ENCODE peak calls at places on chromosomes 5 and 9, in seven cellular contexts. T is SK-N-SH, U is HCT116, W is K562, N is H1, Y is HepG2, L is GM12878. S is an unnamed sample.

GRCh38 chr9:113876806-113877236 is 712 bp downstream of the ZNF618 start:
- DNase-seq in T (no peak), U (no peak), W (no peak), N (no peak), Y (no peak), L (no peak), S (no peak)

GRCh38 chr9:14563902-14564578 is 129.2 kb downstream of the ZDHHC21 start:
- DNase-seq in T (no peak), U (no peak), W (no peak), N (no peak), Y (peak; percentile 33), L (no peak), S (no peak)

GRCh38 chr5:84603557-84604185 is 219.0 kb upstream of the EDIL3 start:
- DNase-seq in T (no peak), U (no peak), W (no peak), N (no peak), Y (no peak), L (no peak), S (no peak)

GRCh38 chr9:108687360-108687981 is 168.3 kb downstream of the ACTL7B start:
- DNase-seq in T (no peak), U (no peak), W (no peak), N (no peak), Y (no peak), L (no peak), S (no peak)

GRCh38 chr9:110995511-110996340 is 42.5 kb downstream of the LPAR1 start:
- DNase-seq in T (no peak), U (no peak), W (no peak), N (no peak), Y (no peak), L (no peak), S (no peak)

GRCh38 chr5:134647750-134648424 is 698 bp upstream of the SEC24A start:
- DNase-seq in T (no peak), U (peak; percentile 2), W (no peak), N (no peak), Y (peak; percentile 21), L (peak; percentile 85), S (no peak)

GRCh38 chr9:124110307-124110915 is 98.8 kb downstream of the LHX2 start:
- DNase-seq in T (no peak), U (no peak), W (peak; percentile 68), N (peak; percentile 91), Y (peak; percentile 33), L (no peak), S (peak; percentile 69)

GRCh38 chr5:55344392-55344992 is 36.7 kb downstream of the MTREX start:
- DNase-seq in T (peak; percentile 34), U (peak; percentile 36), W (peak; percentile 40), N (peak; percentile 76), Y (peak; percentile 52), L (no peak), S (no peak)

GRCh38 chr9:112887377-112887776 is 3.3 kb downstream of the SLC46A2 start:
- DNase-seq in T (no peak), U (no peak), W (peak; percentile 24), N (peak; percentile 85), Y (peak; percentile 12), L (no peak), S (no peak)

GRCh38 chr9:130288926-130289705 is 23.6 kb downstream of the HMCN2 start:
- DNase-seq in T (no peak), U (no peak), W (no peak), N (no peak), Y (no peak), L (no peak), S (no peak)

GRCh38 chr9:22817181-22817580 is 370.6 kb downstream of the DMRTA1 start:
- DNase-seq in T (no peak), U (no peak), W (no peak), N (no peak), Y (no peak), L (no peak), S (no peak)

GRCh38 chr5:39283231-39283818 is 64.0 kb upstream of the FYB1 start:
- DNase-seq in T (no peak), U (peak; percentile 12), W (peak; percentile 33), N (peak; percentile 49), Y (peak; percentile 67), L (no peak), S (peak; percentile 25)

GRCh38 chr9:127074561-127075548 is 47.6 kb downstream of the ANGPTL2 start:
- DNase-seq in T (no peak), U (no peak), W (no peak), N (no peak), Y (no peak), L (no peak), S (no peak)

GRCh38 chr9:35675204-35675603 is 1.5 kb downstream of the CA9 start:
- DNase-seq in T (no peak), U (no peak), W (no peak), N (peak; percentile 59), Y (no peak), L (no peak), S (no peak)

GRCh38 chr9:127133739-127134167 is 11.3 kb upstream of the ANGPTL2 start:
- DNase-seq in T (no peak), U (no peak), W (no peak), N (no peak), Y (no peak), L (no peak), S (no peak)

DNA sequence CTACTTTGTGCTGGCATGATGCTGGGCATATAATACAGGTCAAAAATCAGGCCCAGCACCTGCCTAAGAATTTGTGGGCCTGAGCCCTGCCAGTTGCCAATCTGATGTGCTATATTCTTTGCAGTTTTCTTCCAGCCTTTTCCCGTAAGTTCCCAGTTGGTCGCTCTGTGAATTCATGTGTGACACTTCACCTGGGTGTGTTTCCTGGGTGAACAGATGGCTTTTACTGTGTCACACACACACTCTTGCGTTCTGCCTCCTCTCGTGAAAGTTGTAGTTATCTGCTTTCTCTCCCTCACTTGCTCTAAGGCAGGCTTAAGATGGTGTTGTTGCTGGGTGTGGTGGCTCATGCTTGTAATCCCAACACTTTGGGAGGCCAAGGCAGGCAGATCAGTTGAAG is 153.5 kb upstream of the DMRT1 start:
- DNase-seq in T (no peak), U (no peak), W (no peak), N (no peak), Y (no peak), L (no peak), S (no peak)
- H3K4me1 ChIP-seq in T (no peaks in the 10 kb centered on the region), U (no peaks in the 10 kb centered on the region), W (no peaks in the 10 kb centered on the region), N (peaks cover 12% of the 10 kb centered on the region), Y (peaks cover 82% of the 10 kb centered on the region), L (no peaks in the 10 kb centered on the region), S (peaks cover 3% of the 10 kb centered on the region)

GRCh38 chr5:59709346-59709821 is 184.1 kb downstream of the PDE4D start:
- DNase-seq in T (no peak), U (no peak), W (no peak), N (peak; percentile 48), Y (no peak), L (no peak), S (peak; percentile 76)

GRCh38 chr5:59712836-59713487 is 180.6 kb downstream of the PDE4D start:
- DNase-seq in T (no peak), U (no peak), W (no peak), N (no peak), Y (no peak), L (no peak), S (no peak)

GRCh38 chr5:59711316-59711715 is 182.2 kb downstream of the PDE4D start:
- DNase-seq in T (no peak), U (no peak), W (no peak), N (no peak), Y (no peak), L (no peak), S (no peak)

GRCh38 chr5:59713488-59713844 is 180.1 kb downstream of the PDE4D start:
- DNase-seq in T (no peak), U (no peak), W (no peak), N (no peak), Y (no peak), L (no peak), S (no peak)

DNA sequence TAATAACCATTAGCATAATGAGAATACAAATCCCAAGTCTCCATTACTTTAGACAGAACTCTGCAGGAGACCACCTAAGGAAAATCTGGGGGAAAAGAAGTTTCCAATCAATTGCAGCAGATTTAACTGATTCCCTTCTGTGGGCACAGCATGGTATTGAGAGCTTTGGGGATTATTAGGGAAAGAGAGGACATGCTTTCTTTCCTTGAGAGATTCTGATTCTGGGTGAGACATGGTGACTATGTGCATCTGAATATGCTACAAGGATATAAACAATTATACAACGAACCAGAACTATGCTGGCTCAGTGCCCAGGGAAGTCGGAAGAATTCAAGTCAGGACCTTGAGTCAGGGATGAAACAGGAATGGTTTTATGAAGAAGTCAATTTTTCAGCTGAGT is 183.7 kb downstream of the PDE4D start:
- DNase-seq in T (no peak), U (no peak), W (no peak), N (no peak), Y (no peak), L (no peak), S (no peak)
- TF ChIP-seq YY1 in T (no peak), U (no peak), W (no peak), N (no peak), Y (no peak), L (no peak), S (no peak)

DNA sequence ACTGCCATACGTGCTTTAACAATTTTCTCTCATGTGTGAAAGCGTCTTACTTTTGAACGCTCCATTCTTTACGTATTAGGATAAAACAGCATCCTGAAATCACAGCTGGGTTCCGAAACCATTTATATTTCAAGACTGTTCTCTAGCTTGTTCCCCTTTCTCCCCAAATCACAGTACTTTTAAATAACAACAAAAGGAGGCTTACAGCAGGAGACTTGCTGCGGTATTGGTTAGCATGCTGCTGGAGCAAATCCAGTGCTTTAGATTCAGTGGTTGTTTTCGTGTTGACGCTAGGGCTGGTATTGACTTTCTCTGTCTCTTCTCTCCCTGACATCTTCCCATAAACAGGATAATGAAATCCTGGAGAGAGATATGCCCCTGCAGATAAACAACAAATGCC is 103.1 kb downstream of the ZNF608 start:
- DNase-seq in T (no peak), U (no peak), W (no peak), N (no peak), Y (no peak), L (no peak), S (no peak)
- H3K9ac ChIP-seq in T (no peak overlapping the region), U (no peak overlapping the region), W (no peak overlapping the region), N (no peak overlapping the region), Y (no peak overlapping the region), L (no peak overlapping the region), S (no peak overlapping the region)

GRCh38 chr9:81589819-81590218 is 99.5 kb downstream of the TLE1 start:
- DNase-seq in T (no peak), U (no peak), W (no peak), N (no peak), Y (no peak), L (no peak), S (no peak)

GRCh38 chr9:81589392-81589791 is 100.0 kb downstream of the TLE1 start:
- DNase-seq in T (no peak), U (no peak), W (no peak), N (no peak), Y (no peak), L (no peak), S (no peak)

GRCh38 chr9:81590688-81591087 is 98.7 kb downstream of the TLE1 start:
- DNase-seq in T (no peak), U (no peak), W (no peak), N (no peak), Y (no peak), L (no peak), S (no peak)

GRCh38 chr9:81592890-81593271 is 96.5 kb downstream of the TLE1 start:
- DNase-seq in T (peak; percentile 47), U (no peak), W (no peak), N (no peak), Y (no peak), L (no peak), S (no peak)

DNA sequence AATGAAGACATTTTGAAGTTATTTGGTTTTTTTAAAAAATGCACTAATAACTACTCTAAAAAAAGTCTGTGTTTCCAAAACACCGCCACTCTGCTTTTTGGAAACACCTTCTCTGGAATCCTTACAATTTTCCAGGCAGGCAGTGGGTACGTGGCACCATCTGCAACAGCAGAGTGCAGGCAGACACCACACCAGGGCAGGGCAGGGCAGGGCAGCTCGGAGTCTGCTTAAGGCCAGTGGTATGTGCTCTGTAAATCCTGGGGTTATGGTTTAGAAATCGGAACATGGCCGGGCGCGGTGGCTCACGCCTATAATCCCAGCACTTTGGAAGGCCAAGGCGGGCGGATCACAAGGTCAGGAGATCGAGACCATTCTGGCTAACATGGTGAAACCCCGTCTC is 97.6 kb downstream of the TLE1 start:
- DNase-seq in T (no peak), U (no peak), W (no peak), N (no peak), Y (no peak), L (no peak), S (no peak)
- H3K4me1 ChIP-seq in T (no peaks in the 10 kb centered on the region), U (no peaks in the 10 kb centered on the region), W (no peaks in the 10 kb centered on the region), N (peaks cover 8% of the 10 kb centered on the region), Y (peaks cover 83% of the 10 kb centered on the region), L (no peaks in the 10 kb centered on the region), S (peaks cover 5% of the 10 kb centered on the region)

S was measured in NT2/D1.